ENCODE peak calls at places on chromosomes 7 and 10, in ten cellular contexts. V is iris pigment epithelial cell; E is anterior cingulate cortex; W is NCI-H2081; O is activated naive CD4-positive, alpha-beta T cell treated with anti-CD3 and anti-CD28 coated beads, Interleukin-2, amount 50 U/mL, for 16 hours; T is HCEC 1CT; K is sigmoid colon; Z is NCI-H774; I is HL-60; J is BE2C. A is an unnamed sample.

GRCh38 chr7:130932088-130932487 is 198.1 kb upstream of the KLF14 start:
- DNase-seq in W (no peak), I (no peak), O (no peak), E (no peak), K (no peak), Z (no peak), J (no peak), T (no peak), V (no peak), A (no peak)

GRCh38 chr7:111886233-111886632 is 320.0 kb downstream of the DOCK4 start:
- DNase-seq in J (no peak), W (no peak), Z (no peak), T (no peak), E (no peak), O (no peak), V (no peak), I (no peak), K (no peak), A (no peak)

GRCh38 chr10:124636271-124636993 is 107.7 kb downstream of the FAM53B start:
- DNase-seq in E (no peak), W (peak; percentile 3), Z (no peak), O (peak; percentile 43), T (no peak), J (no peak), V (no peak), K (no peak), I (no peak), A (no peak)

GRCh38 chr7:14835399-14835798 is 67.2 kb downstream of the DGKB start:
- DNase-seq in J (no peak), I (no peak), V (no peak), K (no peak), Z (peak; percentile 85), E (no peak), T (no peak), O (no peak), W (peak; percentile 99), A (no peak)

GRCh38 chr7:55438765-55439525 is 73.8 kb downstream of the LANCL2 start:
- DNase-seq in V (no peak), K (no peak), I (no peak), W (peak; percentile 91), T (no peak), J (peak; percentile 82), E (no peak), O (no peak), Z (peak; percentile 70), A (no peak)

GRCh38 chr7:111803015-111803758 is 240.9 kb upstream of the IMMP2L start:
- DNase-seq in W (no peak), O (no peak), Z (no peak), I (no peak), V (peak; percentile 78), T (peak; percentile 35), E (no peak), K (no peak), J (no peak), A (peak; percentile 8)

GRCh38 chr10:102450374-102451104 is 804 bp downstream of the C10orf95 start:
- DNase-seq in E (peak; percentile 73), Z (peak; percentile 60), T (peak; percentile 70), J (peak; percentile 86), V (peak; percentile 73), K (peak; percentile 88), W (peak; percentile 90), O (peak; percentile 86), I (peak; percentile 90), A (peak; percentile 65)

GRCh38 chr7:37732253-37732652 is 48.7 kb downstream of the GPR141 start:
- DNase-seq in K (no peak), Z (no peak), J (peak; percentile 16), O (no peak), W (peak; percentile 48), T (no peak), V (peak; percentile 3), I (peak; percentile 89), E (no peak), A (no peak)

GRCh38 chr7:7862393-7862792 is 106.2 kb upstream of the GLCCI1 start:
- DNase-seq in E (no peak), I (no peak), V (peak; percentile 43), W (no peak), O (no peak), T (peak; percentile 15), Z (no peak), K (no peak), J (no peak), A (no peak)

GRCh38 chr7:18019562-18019961 is 8.1 kb downstream of the PRPS1L1 start:
- DNase-seq in V (peak; percentile 74), E (no peak), J (no peak), Z (no peak), O (no peak), W (no peak), K (no peak), I (no peak), T (peak; percentile 73), A (peak; percentile 74)

GRCh38 chr10:132169031-132169765 is 17.6 kb upstream of the DPYSL4 start:
- DNase-seq in V (no peak), E (no peak), O (no peak), J (no peak), I (no peak), W (no peak), T (no peak), Z (no peak), K (no peak), A (no peak)

GRCh38 chr7:157694389-157694665 is 357.5 kb downstream of the DNAJB6 start:
- DNase-seq in V (no peak), W (no peak), Z (no peak), E (no peak), J (no peak), T (no peak), O (no peak), I (no peak), K (peak; percentile 30), A (no peak)